ENCODE peak calls at places on chromosomes 5 and 9, in eight cellular contexts. C is IMR-90, X is ovary, L is gastrocnemius medialis, B is body of pancreas, E is GM12891, U is right lobe of liver, J is spleen. O is an unnamed sample.

GRCh38 chr5:154713615-154714125 is 41.5 kb upstream of the LARP1 start:
- DNase-seq in X (no peak), L (no peak), J (no peak), B (peak), C (peak), E (no peak), U (no peak), O (no peak)

GRCh38 chr5:142735323-142736246 is 34.6 kb upstream of the ARHGAP26 start:
- DNase-seq in J (no peak), L (no peak), E (no peak), C (no peak), B (no peak), U (no peak), X (no peak), O (no peak)

GRCh38 chr5:160629007-160629402 is 207.3 kb downstream of the PTTG1 start:
- DNase-seq in U (no peak), X (no peak), L (no peak), J (no peak), E (no peak), B (no peak), C (no peak), O (no peak)

GRCh38 chr5:100824635-100825034 is 78.4 kb downstream of the ST8SIA4 start:
- DNase-seq in X (no peak), C (no peak), U (no peak), E (no peak), B (no peak), L (no peak), J (no peak), O (no peak)

GRCh38 chr5:155485344-155485743 is 471.8 kb downstream of the KIF4B start:
- DNase-seq in B (no peak), X (no peak), L (no peak), J (no peak), C (no peak), E (no peak), U (no peak), O (no peak)

GRCh38 chr9:112041536-112042243 is 133.4 kb downstream of the SUSD1 start:
- DNase-seq in L (peak), X (no peak), J (no peak), U (no peak), B (peak), C (peak), E (no peak), O (no peak)

GRCh38 chr5:2686725-2687124 is 64.8 kb downstream of the IRX2 start:
- DNase-seq in X (no peak), C (no peak), J (no peak), U (no peak), E (no peak), B (no peak), L (no peak), O (no peak)

GRCh38 chr5:83472508-83473343 is 1.2 kb downstream of the VCAN start:
- DNase-seq in E (peak), L (peak), U (peak), B (peak), J (peak), X (peak), C (no peak), O (peak)

GRCh38 chr9:124392855-124393460 is 22.3 kb downstream of the PSMB7 start:
- DNase-seq in J (no peak), C (peak), B (peak), X (no peak), E (no peak), U (no peak), L (no peak), O (no peak)

GRCh38 chr5:114223866-114224265 is 138.0 kb upstream of the KCNN2 start:
- DNase-seq in L (no peak), X (no peak), E (no peak), J (no peak), U (no peak), B (peak), C (no peak), O (no peak)

GRCh38 chr5:175447571-175447970 is 3.6 kb upstream of the DRD1 start:
- DNase-seq in X (no peak), C (no peak), U (no peak), J (no peak), E (no peak), L (no peak), B (no peak), O (no peak)

GRCh38 chr5:140328036-140328764 is 18.2 kb downstream of the HBEGF start:
- DNase-seq in X (no peak), L (no peak), C (no peak), U (no peak), B (no peak), E (no peak), J (no peak), O (no peak)

DNA sequence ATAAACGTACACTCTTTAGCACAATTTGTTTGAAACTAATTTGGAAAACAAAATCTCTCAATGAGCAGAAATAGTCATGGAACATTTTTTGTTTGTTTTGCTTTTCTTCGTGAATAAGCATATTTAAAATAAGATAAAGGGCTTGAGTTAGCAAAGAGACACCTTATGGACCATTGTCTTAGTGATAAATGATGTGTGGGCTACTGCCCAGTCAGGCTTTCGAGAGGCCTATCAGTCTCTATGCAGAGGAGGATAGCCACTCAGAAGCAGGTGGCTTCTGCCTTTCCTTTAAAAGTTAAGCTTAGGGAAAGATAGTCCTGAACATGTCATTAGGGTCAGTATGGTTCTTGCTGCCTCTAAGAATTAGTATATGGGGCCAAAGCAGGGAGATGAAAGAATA is 2.1 kb upstream of the ARL15 start:
- DNase-seq in U (no peak), E (no peak), B (no peak), C (no peak), X (no peak), J (no peak), L (no peak), O (no peak)
- TF ChIP-seq POLR2A in U (no peak), E (no peak), B (no peak), C (no peak), X (no peak), J (no peak), L (no peak), O (no peak)

GRCh38 chr9:12775963-12776774 is 1.3 kb downstream of the LURAP1L start:
- DNase-seq in L (peak), B (peak), J (peak), X (peak), U (peak), C (peak), E (no peak), O (peak)
- TF ChIP-seq POLR2A in L (no peak), B (peak), J (no peak), X (no peak), U (peak), C (peak), E (no peak), O (no peak)

GRCh38 chr5:146111409-146111808 is 6.0 kb upstream of the PLAC8L1 start:
- DNase-seq in L (no peak), E (no peak), J (no peak), B (peak), U (no peak), X (no peak), C (no peak), O (no peak)
- TF ChIP-seq POLR2A in L (no peak), E (no peak), J (no peak), B (no peak), U (no peak), X (no peak), C (no peak), O (no peak)

DNA sequence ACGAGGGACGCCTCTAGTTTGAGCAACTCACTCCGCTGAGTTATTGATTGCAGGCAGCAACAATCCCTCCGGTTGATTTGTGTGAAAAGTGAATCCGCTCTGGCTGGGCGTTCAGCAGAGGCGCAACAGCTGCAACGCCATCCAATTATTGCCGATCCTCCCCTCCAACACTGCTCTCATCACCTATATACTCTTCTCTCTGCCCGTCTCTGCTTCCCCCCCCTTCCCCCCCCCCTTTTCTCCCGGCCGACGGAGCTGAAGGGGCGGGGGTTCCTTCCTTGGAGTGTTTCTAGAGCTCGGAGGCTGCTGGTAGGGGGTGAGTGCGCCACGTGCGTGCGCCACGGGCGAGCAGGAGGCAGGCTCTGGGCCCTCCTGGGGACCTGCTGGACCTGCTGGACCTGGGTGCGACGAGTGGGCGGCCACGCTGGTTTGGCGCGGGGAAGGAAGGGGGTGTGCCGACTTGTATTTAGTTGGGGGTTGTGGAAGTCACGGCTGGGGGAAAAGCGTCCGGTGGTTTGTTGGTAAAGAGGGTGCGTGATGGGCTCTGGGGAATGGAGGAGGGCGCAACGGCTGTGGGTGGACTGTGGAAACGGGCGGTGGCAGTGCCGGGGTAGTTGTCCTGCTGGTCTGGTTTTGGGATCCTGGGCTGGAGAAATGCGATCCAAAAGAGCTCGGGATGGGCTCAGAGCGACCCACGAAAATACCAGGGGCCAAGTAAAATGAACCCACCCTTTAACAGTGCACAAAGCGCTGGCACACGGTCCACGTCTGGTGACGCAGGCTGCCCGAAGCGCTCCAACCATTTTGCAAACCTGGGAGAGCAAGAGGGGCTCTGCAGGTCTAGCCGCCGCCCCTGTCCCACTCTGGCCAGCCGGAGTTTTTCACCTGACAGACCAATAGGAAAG is 6.4 kb upstream of the MEF2C start:
- DNase-seq in J (peak), E (no peak), C (peak), B (peak), L (peak), U (peak), X (peak), O (peak)
- TF ChIP-seq POLR2A in J (no peak), E (peak), C (no peak), B (no peak), L (peak), U (no peak), X (peak), O (peak)

GRCh38 chr9:131255731-131256197 is 20.5 kb downstream of the FAM78A start:
- DNase-seq in E (no peak), X (no peak), B (no peak), J (peak), L (peak), U (no peak), C (no peak), O (no peak)
- TF ChIP-seq POLR2A in E (no peak), X (no peak), B (no peak), J (no peak), L (no peak), U (no peak), C (no peak), O (no peak)

GRCh38 chr9:83062653-83063527 is at the start of gene RASEF:
- DNase-seq in X (peak), U (peak), J (peak), C (no peak), E (no peak), L (no peak), B (peak), O (no peak)
- TF ChIP-seq POLR2A in X (no peak), U (peak), J (no peak), C (no peak), E (no peak), L (no peak), B (peak), O (no peak)

GRCh38 chr9:128552153-128552743 is at the start of gene SPTAN1:
- DNase-seq in X (peak), B (peak), J (peak), E (peak), L (peak), C (peak), U (peak), O (peak)
- TF ChIP-seq POLR2A in X (peak), B (peak), J (peak), E (peak), L (peak), C (peak), U (peak), O (peak)

GRCh38 chr5:134003957-134004625 is 684 bp downstream of the VDAC1 start:
- DNase-seq in X (peak), E (peak), L (peak), C (peak), B (peak), J (peak), U (peak), O (peak)
- TF ChIP-seq POLR2A in X (no peak), E (no peak), L (no peak), C (peak), B (no peak), J (no peak), U (peak), O (peak)

O was measured in tibial nerve.